ENCODE peak calls at places on chromosomes 16 and 17, in ten cellular contexts. G is stomach, W is upper lobe of left lung, X is GM23338, A is breast epithelium, N is SK-N-SH, E is HCT116, K is K562, M is transverse colon, Z is H1. B is an unnamed sample.

GRCh38 chr17:17320188-17320910 is 17.2 kb downstream of the NT5M start:
- DNase-seq in X (no peak), N (no peak), E (no peak), A (peak; percentile 30), K (no peak), Z (no peak), W (no peak), M (no peak), G (peak; percentile 17), B (peak; percentile 46)

GRCh38 chr16:9549487-9549886 is 458.0 kb downstream of the HAPSTR1 start:
- DNase-seq in M (no peak), N (no peak), E (no peak), X (no peak), K (no peak), A (no peak), G (no peak), W (no peak), Z (no peak), B (no peak)

GRCh38 chr16:75113046-75113491 is 3.5 kb downstream of the LDHD start:
- DNase-seq in W (no peak), A (no peak), G (no peak), M (no peak), N (no peak), Z (no peak), X (no peak), E (no peak), K (no peak), B (peak; percentile 36)

GRCh38 chr17:20103454-20104448 is 94.6 kb downstream of the SPECC1 start:
- DNase-seq in Z (no peak), A (no peak), E (no peak), N (peak; percentile 41), W (no peak), K (no peak), G (no peak), X (no peak), M (no peak), B (no peak)

GRCh38 chr17:63433746-63434591 is 12.1 kb downstream of the CYB561 start:
- DNase-seq in X (no peak), E (no peak), W (peak; percentile 43), N (peak; percentile 64), K (no peak), M (peak; percentile 49), Z (no peak), A (no peak), G (peak; percentile 87), B (peak; percentile 76)

GRCh38 chr16:23274968-23275367 is 27.1 kb upstream of the SCNN1B start:
- DNase-seq in Z (no peak), M (no peak), A (no peak), K (peak; percentile 32), W (no peak), E (peak; percentile 56), G (no peak), X (peak; percentile 73), N (no peak), B (no peak)

GRCh38 chr17:75645889-75646625 is 12.8 kb downstream of the SMIM5 start:
- DNase-seq in G (peak; percentile 94), A (peak; percentile 49), X (no peak), M (peak; percentile 89), W (peak; percentile 91), Z (no peak), K (no peak), E (peak; percentile 64), N (peak; percentile 34), B (peak; percentile 83)

GRCh38 chr17:51154176-51154575 is 817 bp downstream of the NME1 start:
- DNase-seq in K (peak; percentile 35), G (no peak), X (no peak), N (peak; percentile 34), Z (no peak), W (no peak), M (no peak), A (no peak), E (no peak), B (no peak)

DNA sequence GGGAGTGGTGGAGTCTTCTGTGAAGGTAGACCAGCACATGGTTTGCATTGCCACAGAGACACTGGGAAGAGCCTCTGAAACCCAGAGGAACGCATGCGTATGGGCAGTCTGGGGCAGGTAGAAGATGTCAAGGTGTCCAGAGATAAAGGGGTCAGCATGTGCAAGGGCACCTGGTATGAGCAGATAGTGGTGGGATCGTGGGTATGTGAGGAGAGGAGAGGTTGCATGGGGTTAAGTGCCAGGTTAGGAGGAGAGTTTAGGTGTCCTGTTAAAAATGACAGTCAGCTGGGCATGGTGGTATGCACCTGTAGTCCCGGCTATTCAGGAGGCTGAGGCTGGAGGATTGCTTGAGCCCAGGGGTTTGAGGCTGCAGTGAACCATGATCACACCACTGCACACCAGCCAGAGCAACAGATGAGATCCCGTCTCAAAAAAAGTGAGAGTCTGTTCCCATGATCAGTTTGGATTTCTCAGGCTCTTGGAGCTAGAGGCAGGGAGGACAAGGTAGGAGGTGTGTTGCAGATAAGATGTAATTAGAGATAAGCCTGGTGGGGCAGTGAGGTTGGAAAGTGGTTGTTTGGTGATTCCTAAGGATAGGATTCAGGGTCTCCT is 3.0 kb downstream of the PYCARD start:
- DNase-seq in N (no peak), G (no peak), X (no peak), Z (no peak), M (no peak), E (no peak), W (no peak), A (no peak), K (no peak), B (peak; percentile 38)
- TF ChIP-seq POLR2AphosphoS5 in N (no peak), G (no peak), X (no peak), Z (peak; percentile 30), M (no peak), E (no peak), W (no peak), A (no peak), K (no peak), B (no peak)

DNA sequence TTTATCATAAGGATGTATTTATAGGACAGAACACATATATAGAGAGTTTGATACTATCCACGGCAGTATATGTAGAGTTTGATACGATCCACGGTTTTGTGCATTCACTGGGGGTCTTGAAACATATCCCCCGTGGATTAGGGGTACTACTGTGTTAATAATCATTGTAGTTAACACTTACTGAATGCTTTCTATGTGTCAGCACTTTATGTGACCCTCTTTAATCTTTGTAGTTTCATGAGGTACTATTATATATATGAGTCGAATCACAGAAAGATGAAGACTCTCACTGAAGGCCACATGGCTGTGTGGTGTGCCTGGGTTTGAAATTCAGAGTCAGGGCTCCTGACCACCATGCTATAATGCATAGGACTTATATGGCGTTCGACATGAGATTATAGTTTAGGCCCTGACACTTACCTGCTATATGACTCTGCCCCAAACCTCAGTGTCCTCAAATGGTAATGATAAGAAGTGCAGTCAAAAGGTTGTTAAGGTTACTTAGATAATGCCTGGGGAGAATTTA is 4.3 kb upstream of the HEATR6 start:
- DNase-seq in Z (no peak), M (no peak), W (no peak), E (no peak), K (no peak), X (no peak), A (no peak), G (no peak), N (no peak), B (no peak)
- H3K4me1 ChIP-seq in Z (peaks cover 6% of the 10 kb centered on the region), M (peaks cover 20% of the 10 kb centered on the region), W (peaks cover 19% of the 10 kb centered on the region), E (peaks cover 26% of the 10 kb centered on the region), K (peaks cover 14% of the 10 kb centered on the region), X (peaks cover 17% of the 10 kb centered on the region), A (peaks cover 2% of the 10 kb centered on the region), G (no peaks in the 10 kb centered on the region), N (peaks cover 5% of the 10 kb centered on the region), B (peaks cover 38% of the 10 kb centered on the region)

DNA sequence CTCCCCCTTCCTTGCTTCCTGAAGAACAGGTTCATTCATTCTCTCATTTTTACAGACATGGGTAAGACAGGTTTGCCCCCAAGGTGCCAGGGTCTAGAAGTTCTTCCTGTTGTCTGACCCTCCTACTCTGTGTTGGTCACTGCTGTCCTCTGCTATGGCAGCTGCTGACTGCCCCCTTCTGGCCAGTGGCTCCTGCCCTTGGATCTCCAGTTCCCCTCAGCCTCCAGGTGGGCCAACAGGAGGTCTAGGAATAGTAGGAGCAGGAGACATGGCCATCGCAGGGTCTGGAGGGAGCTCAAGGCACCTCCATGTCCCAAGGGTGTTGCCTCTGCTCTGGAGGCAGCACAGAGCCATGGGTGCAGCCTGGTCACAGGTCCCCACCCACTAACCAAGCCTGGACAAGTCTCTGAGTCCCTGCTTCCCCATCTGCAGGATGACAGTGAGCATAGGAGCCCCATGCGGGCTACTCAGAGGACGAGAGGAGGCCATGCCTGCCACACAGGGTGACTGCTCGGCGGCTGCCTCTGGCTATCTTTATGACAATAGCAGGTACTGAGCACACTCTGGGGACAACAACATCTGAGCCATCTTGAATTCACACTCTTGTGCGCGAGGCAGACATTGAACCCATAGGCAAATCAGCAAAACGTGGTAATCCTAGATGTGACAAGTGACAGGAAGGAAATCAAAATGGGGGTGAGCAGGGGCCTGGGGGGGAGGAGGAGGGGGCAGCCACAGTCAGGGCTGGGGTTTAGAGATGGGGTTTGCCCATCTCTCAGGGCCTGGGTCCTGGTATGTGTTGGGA is 27.0 kb upstream of the NXPH3 start:
- DNase-seq in N (peak; percentile 73), X (peak; percentile 73), G (peak; percentile 55), Z (no peak), K (peak; percentile 65), E (peak; percentile 27), A (no peak), W (no peak), M (no peak), B (peak; percentile 58)
- TF ChIP-seq CTCF in N (peak; percentile 68), X (peak; percentile 93), G (peak; percentile 52), Z (peak; percentile 93), K (peak; percentile 89), E (peak; percentile 86), A (peak; percentile 33), W (peak; percentile 27), M (peak; percentile 39), B (peak; percentile 56)

GRCh38 chr17:2173005-2173404 is 118.1 kb downstream of the HIC1 start:
- DNase-seq in G (no peak), A (no peak), K (no peak), Z (no peak), X (no peak), W (peak; percentile 78), N (no peak), E (no peak), M (no peak), B (no peak)

GRCh38 chr17:2176484-2177175 is 121.7 kb downstream of the HIC1 start:
- DNase-seq in M (no peak), K (no peak), X (no peak), E (no peak), W (no peak), N (no peak), Z (no peak), A (no peak), G (no peak), B (no peak)

GRCh38 chr17:2175294-2175628 is 120.4 kb downstream of the HIC1 start:
- DNase-seq in X (no peak), G (no peak), M (no peak), W (no peak), K (no peak), Z (no peak), N (no peak), A (no peak), E (no peak), B (no peak)

GRCh38 chr17:2174048-2174447 is 119.1 kb downstream of the HIC1 start:
- DNase-seq in G (no peak), A (no peak), X (no peak), Z (no peak), M (no peak), K (no peak), N (no peak), W (no peak), E (no peak), B (no peak)

DNA sequence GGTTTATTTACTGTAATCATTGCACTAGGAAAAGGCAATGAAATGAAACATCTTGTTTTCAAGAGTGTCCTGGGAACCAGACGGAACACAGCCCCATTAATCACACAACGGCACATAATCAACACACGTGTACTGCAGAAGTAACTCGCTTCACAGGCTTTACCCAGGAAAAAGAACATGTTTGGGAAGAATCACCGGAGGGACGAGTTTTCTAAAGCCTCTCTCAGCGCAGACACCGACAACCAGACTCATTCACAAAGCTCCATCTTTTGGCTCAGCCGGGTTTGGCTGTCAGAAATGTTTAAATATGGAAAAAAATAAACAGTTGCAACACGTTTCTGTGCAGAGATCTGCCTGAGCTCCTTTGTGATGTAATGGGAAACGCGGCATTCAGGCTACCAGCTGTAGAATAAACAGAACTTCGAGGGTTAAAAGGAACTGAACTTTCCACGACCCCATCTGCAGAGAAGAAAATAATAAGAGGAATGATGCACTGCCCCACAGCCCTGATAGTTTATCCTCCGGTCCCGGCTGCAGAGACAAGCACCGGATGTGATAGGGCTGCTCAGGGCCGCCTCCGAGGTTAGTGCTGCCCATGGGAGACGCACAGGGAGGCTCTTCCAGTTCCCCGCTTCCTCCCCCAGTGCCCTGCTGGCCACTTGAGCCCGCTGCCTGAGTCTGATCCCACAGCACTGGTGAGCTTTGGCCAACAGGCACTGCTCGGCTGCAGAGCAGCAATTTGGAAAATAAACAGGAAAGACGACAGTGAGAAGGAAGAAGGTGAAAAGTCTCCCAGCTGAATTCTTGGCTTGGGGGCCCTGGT is 119.8 kb downstream of the HIC1 start:
- DNase-seq in N (peak; percentile 60), Z (no peak), A (no peak), W (peak; percentile 51), X (peak; percentile 27), K (no peak), G (no peak), E (no peak), M (peak; percentile 25), B (peak; percentile 84)
- TF ChIP-seq POLR2AphosphoS5 in N (peak; percentile 33), Z (no peak), A (peak; percentile 45), W (peak; percentile 51), X (no peak), K (no peak), G (peak; percentile 40), E (no peak), M (peak; percentile 45), B (peak; percentile 69)

B was measured in spleen.